ENCODE peak calls at places on chromosome 21, in six cellular contexts. X is uterus, E is mucosa of descending colon, R is ovary, K is psoas muscle, P is heart left ventricle. Z is an unnamed sample.

GRCh38 chr21:17089121-17089520 is 423.7 kb upstream of the CXADR start:
- DNase-seq in P (no peak), R (no peak), E (no peak), X (no peak), K (no peak), Z (no peak)

GRCh38 chr21:33642896-33643657 is 776 bp downstream of the ITSN1 start:
- DNase-seq in R (peak; percentile 69), P (peak; percentile 31), X (peak; percentile 33), K (peak; percentile 43), E (peak; percentile 71), Z (peak; percentile 28)

GRCh38 chr21:28795251-28795650 is 197.4 kb downstream of the LTN1 start:
- DNase-seq in R (no peak), P (no peak), E (no peak), X (no peak), K (no peak), Z (no peak)

GRCh38 chr21:17775431-17776126 is 43.6 kb downstream of the C21orf91 start:
- DNase-seq in K (no peak), R (no peak), E (peak; percentile 35), X (no peak), P (no peak), Z (peak; percentile 45)

GRCh38 chr21:16913010-16913409 is 599.8 kb upstream of the CXADR start:
- DNase-seq in K (no peak), E (no peak), P (no peak), R (no peak), X (no peak), Z (no peak)

GRCh38 chr21:39020751-39021474 is 162.3 kb downstream of the PSMG1 start:
- DNase-seq in X (no peak), R (peak; percentile 75), E (no peak), K (no peak), P (no peak), Z (peak; percentile 65)

GRCh38 chr21:17915976-17916375 is 96.8 kb upstream of the C21orf91 start:
- DNase-seq in R (no peak), P (no peak), X (no peak), E (no peak), K (no peak), Z (no peak)

GRCh38 chr21:33880626-33881025 is 35.0 kb downstream of the ATP5PO start:
- DNase-seq in K (no peak), P (no peak), R (no peak), E (no peak), X (no peak), Z (no peak)

GRCh38 chr21:21163904-21164303 is 165.7 kb downstream of the NCAM2 start:
- DNase-seq in E (no peak), X (no peak), K (no peak), R (no peak), P (peak; percentile 35), Z (peak; percentile 28)

GRCh38 chr21:28298251-28298672 is 694.4 kb downstream of the LTN1 start:
- DNase-seq in K (no peak), P (no peak), R (no peak), X (no peak), E (no peak), Z (no peak)

GRCh38 chr21:38664315-38664714 is 141.4 kb upstream of the ETS2 start:
- DNase-seq in P (no peak), E (no peak), K (no peak), X (no peak), R (no peak), Z (no peak)

GRCh38 chr21:17921579-17922530 is 102.7 kb upstream of the C21orf91 start:
- DNase-seq in X (peak; percentile 61), E (no peak), K (no peak), P (peak; percentile 39), R (no peak), Z (no peak)

GRCh38 chr21:20004353-20004752 is 993.9 kb upstream of the NCAM2 start:
- DNase-seq in E (no peak), X (no peak), R (no peak), K (no peak), P (no peak), Z (no peak)

GRCh38 chr21:45875416-45875760 is 106.2 kb upstream of the COL6A1 start:
- DNase-seq in R (no peak), K (no peak), X (no peak), E (peak; percentile 12), P (no peak), Z (no peak)
- H3K4me1 ChIP-seq in R (no peaks in the 10 kb centered on the region), K (no peaks in the 10 kb centered on the region), X (no peaks in the 10 kb centered on the region), E (no peaks in the 10 kb centered on the region), P (no peaks in the 10 kb centered on the region), Z (peaks cover 4% of the 10 kb centered on the region)

GRCh38 chr21:43020177-43020576 is 45.8 kb downstream of the PKNOX1 start:
- DNase-seq in P (no peak), E (no peak), K (no peak), R (no peak), X (no peak), Z (no peak)
- H3K4me3 ChIP-seq in P (no peak overlapping the region), E (no peak overlapping the region), K (no peak overlapping the region), R (no peak overlapping the region), X (no peak overlapping the region), Z (no peak overlapping the region)

GRCh38 chr21:35034203-35034926 is 14.7 kb downstream of the RUNX1 start:
- DNase-seq in R (no peak), K (no peak), X (no peak), P (no peak), E (no peak), Z (no peak)
- H3K4me1 ChIP-seq in R (no peaks in the 10 kb centered on the region), K (no peaks in the 10 kb centered on the region), X (no peaks in the 10 kb centered on the region), P (no peaks in the 10 kb centered on the region), E (no peaks in the 10 kb centered on the region), Z (no peaks in the 10 kb centered on the region)

GRCh38 chr21:45299864-45300785 is 12.4 kb upstream of the POFUT2 start:
- DNase-seq in K (no peak), X (peak; percentile 19), R (peak; percentile 45), E (peak; percentile 24), P (no peak), Z (peak; percentile 80)

GRCh38 chr21:45297329-45297728 is 9.6 kb upstream of the POFUT2 start:
- DNase-seq in X (no peak), E (no peak), K (no peak), R (peak; percentile 26), P (no peak), Z (no peak)

GRCh38 chr21:45300786-45301520 is 13.3 kb upstream of the POFUT2 start:
- DNase-seq in E (peak; percentile 26), K (no peak), P (no peak), X (peak; percentile 21), R (peak; percentile 51), Z (no peak)

GRCh38 chr21:45297869-45298268 is 10.2 kb upstream of the POFUT2 start:
- DNase-seq in E (no peak), X (no peak), R (no peak), P (no peak), K (no peak), Z (no peak)

DNA sequence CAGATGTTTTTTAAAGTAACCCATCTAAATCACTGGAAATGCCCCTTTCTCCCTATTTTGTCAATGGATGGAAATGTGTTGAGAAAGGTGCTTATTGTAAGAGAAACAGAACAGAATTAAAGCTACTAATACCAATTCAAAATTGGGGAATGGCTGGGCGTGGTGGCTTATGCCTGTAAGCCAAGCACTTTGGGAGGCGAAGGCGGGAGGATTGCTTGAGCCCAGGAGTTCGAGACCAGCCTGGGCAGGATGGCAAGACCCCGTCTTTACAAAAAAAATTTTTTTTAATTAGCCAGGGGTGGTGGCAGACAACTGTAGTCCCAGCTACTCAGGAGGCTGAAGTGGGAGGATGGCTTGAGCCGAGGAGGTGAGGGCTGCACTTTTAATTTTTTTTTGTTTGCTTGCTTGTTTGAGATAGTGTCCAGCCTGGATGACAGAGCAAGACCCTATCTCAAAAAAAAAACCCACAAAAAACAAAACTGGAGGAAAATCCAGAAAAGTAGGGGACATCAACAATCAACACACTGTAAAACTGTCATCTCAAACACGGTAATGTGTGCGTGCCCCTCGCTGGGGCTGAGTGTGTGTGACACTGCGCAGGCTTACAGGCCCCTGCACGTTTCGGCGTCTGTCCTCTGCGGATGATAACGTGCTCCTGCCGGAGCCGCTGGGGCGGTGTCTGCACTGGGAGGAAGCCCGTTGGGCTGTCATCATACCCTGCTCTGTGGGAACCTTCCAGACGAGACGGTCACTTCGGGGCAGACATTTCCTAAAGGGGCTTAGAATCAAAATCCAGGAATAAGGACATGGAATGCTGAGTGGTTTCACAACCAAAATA is 11.6 kb upstream of the POFUT2 start:
- DNase-seq in E (peak; percentile 31), R (peak; percentile 44), P (peak; percentile 84), X (peak; percentile 17), K (no peak), Z (no peak)
- H3K4me3 ChIP-seq in E (no peak overlapping the region), R (no peak overlapping the region), P (no peak overlapping the region), X (no peak overlapping the region), K (no peak overlapping the region), Z (no peak overlapping the region)

GRCh38 chr21:36412916-36413315 is 27.7 kb downstream of the CHAF1B start:
- DNase-seq in K (no peak), R (no peak), X (no peak), E (no peak), P (no peak), Z (no peak)
- H3K4me1 ChIP-seq in K (no peaks in the 10 kb centered on the region), R (no peaks in the 10 kb centered on the region), X (no peaks in the 10 kb centered on the region), E (no peaks in the 10 kb centered on the region), P (no peaks in the 10 kb centered on the region), Z (no peaks in the 10 kb centered on the region)

GRCh38 chr21:25424674-25425073 is 182.6 kb downstream of the MRPL39 start:
- DNase-seq in K (no peak), R (no peak), P (no peak), X (no peak), E (no peak), Z (no peak)
- H3K4me3 ChIP-seq in K (no peak overlapping the region), R (no peak overlapping the region), P (no peak overlapping the region), X (no peak overlapping the region), E (no peak overlapping the region), Z (no peak overlapping the region)

GRCh38 chr21:41758550-41758949 is 8.3 kb downstream of the RIPK4 start:
- DNase-seq in R (no peak), E (no peak), K (no peak), P (no peak), X (no peak), Z (no peak)

GRCh38 chr21:41760411-41760810 is 6.4 kb downstream of the RIPK4 start:
- DNase-seq in P (no peak), E (no peak), X (no peak), K (no peak), R (no peak), Z (no peak)

GRCh38 chr21:41759926-41760325 is 6.9 kb downstream of the RIPK4 start:
- DNase-seq in X (no peak), P (no peak), R (no peak), E (no peak), K (no peak), Z (no peak)

GRCh38 chr21:41761211-41762181 is 5.4 kb downstream of the RIPK4 start:
- DNase-seq in K (peak; percentile 60), R (no peak), P (peak; percentile 64), X (no peak), E (no peak), Z (peak; percentile 65)

DNA sequence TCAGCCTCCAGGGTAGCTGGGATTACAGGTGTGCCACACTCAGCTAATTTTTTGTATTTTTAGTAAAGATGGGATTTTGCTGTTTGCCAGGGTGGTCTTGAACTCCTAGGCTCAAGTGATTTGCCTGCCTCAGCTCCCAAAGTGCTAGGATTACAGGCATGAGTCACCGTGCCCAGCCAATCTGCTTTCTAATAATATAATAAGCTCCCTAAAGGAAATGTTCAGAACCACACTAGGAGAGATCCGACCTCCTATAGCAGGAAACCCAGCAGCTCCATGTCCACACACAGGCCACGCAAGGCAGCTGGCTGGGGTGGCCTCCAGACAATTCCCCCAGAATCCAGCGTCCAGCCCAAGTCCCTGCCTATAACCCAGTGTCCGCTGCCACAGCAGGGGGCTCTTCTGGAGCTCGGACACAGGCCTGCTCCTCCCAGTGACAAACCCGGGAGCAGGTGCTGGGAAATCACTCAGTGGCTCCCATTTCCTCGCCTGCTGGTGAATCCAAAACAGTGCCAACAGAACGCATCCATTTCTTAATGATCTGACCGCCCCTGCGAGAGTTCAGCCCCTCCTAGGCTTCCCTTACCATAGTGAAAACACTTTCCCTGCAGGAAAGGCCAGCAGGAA is 7.5 kb downstream of the RIPK4 start:
- DNase-seq in E (no peak), X (no peak), K (no peak), P (no peak), R (no peak), Z (no peak)
- H3K4me1 ChIP-seq in E (no peaks in the 10 kb centered on the region), X (no peaks in the 10 kb centered on the region), K (no peaks in the 10 kb centered on the region), P (no peaks in the 10 kb centered on the region), R (no peaks in the 10 kb centered on the region), Z (peaks cover 24% of the 10 kb centered on the region)